ENCODE peak calls at places on chromosome 4, in six cellular contexts. M, Q, C, X, B and N are unnamed samples.
A peak's percentile ranks its signal among the peaks of the same experiment; 100 is the strongest.

GRCh38 chr4:113548303-113548702 is 213.2 kb downstream of the CAMK2D start:
- DNase-seq in X (no peak), B (no peak), Q (peak; percentile 20), M (no peak), C (no peak), N (no peak)

GRCh38 chr4:144347116-144347515 is 206.6 kb upstream of the GYPA start:
- DNase-seq in Q (no peak), M (no peak), X (no peak), B (no peak), C (no peak), N (no peak)

GRCh38 chr4:54571293-54571723 is 86.4 kb upstream of the KIT start:
- DNase-seq in C (no peak), X (no peak), B (no peak), Q (no peak), M (no peak), N (no peak)

GRCh38 chr4:149279790-149280189 is 535.9 kb downstream of the IQCM start:
- DNase-seq in Q (no peak), B (peak; percentile 13), C (no peak), X (no peak), M (no peak), N (no peak)

GRCh38 chr4:81428002-81428401 is 43.7 kb downstream of the RASGEF1B start:
- DNase-seq in B (no peak), Q (no peak), M (no peak), C (no peak), X (no peak), N (no peak)

GRCh38 chr4:166903408-166903807 is 330.9 kb downstream of the SPOCK3 start:
- DNase-seq in M (no peak), C (no peak), B (no peak), Q (no peak), X (no peak), N (no peak)

GRCh38 chr4:53064609-53065008 is 202.5 kb downstream of the RASL11B start:
- DNase-seq in Q (no peak), C (no peak), X (no peak), M (no peak), B (no peak), N (no peak)

GRCh38 chr4:140012688-140013087 is 141.3 kb downstream of the MAML3 start:
- DNase-seq in X (peak; percentile 67), C (peak; percentile 42), Q (peak; percentile 87), B (peak; percentile 58), M (peak; percentile 75), N (peak; percentile 3)

GRCh38 chr4:178823673-178824072 is 1381.4 kb upstream of the AGA start:
- DNase-seq in Q (no peak), B (no peak), M (no peak), C (no peak), X (no peak), N (no peak)

GRCh38 chr4:92236907-92237306 is 66.9 kb upstream of the GRID2 start:
- DNase-seq in B (no peak), X (peak; percentile 48), C (no peak), M (no peak), Q (no peak), N (no peak)

GRCh38 chr4:1196421-1197183 is 24.2 kb upstream of the SPON2 start:
- DNase-seq in M (peak; percentile 37), B (no peak), Q (no peak), X (no peak), C (no peak), N (no peak)

GRCh38 chr4:161919442-161920220 is 244.2 kb downstream of the FSTL5 start:
- DNase-seq in B (no peak), Q (no peak), X (no peak), C (no peak), M (no peak), N (no peak)

GRCh38 chr4:39759569-39759968 is 61.6 kb downstream of the UBE2K start:
- DNase-seq in X (no peak), M (no peak), B (no peak), C (no peak), Q (no peak), N (no peak)

GRCh38 chr4:7823416-7823824 is 116.2 kb downstream of the AFAP1 start:
- DNase-seq in Q (peak; percentile 71), M (peak; percentile 85), X (no peak), B (no peak), C (no peak), N (no peak)

GRCh38 chr4:183118141-183118540 is 19.1 kb downstream of the WWC2 start:
- DNase-seq in B (no peak), M (no peak), X (no peak), Q (no peak), C (no peak), N (no peak)

GRCh38 chr4:13888112-13888511 is 260.6 kb upstream of the BOD1L1 start:
- DNase-seq in C (no peak), B (peak; percentile 53), M (no peak), X (peak; percentile 80), Q (no peak), N (no peak)

GRCh38 chr4:63080929-63081328 is 1328.3 kb downstream of the TECRL start:
- DNase-seq in Q (no peak), M (no peak), C (no peak), B (no peak), X (no peak), N (no peak)

GRCh38 chr4:128793859-128794667 is 15.4 kb upstream of the JADE1 start:
- DNase-seq in Q (no peak), X (no peak), M (no peak), B (no peak), C (no peak), N (no peak)

GRCh38 chr4:184444953-184445309 is 29.4 kb downstream of the IRF2 start:
- DNase-seq in Q (no peak), B (no peak), C (no peak), M (no peak), X (no peak), N (no peak)

GRCh38 chr4:139625487-139625886 is 40.1 kb upstream of the MGST2 start:
- DNase-seq in B (no peak), C (no peak), X (no peak), M (no peak), Q (no peak), N (no peak)

GRCh38 chr4:73181231-73181630 is 77.4 kb downstream of the ANKRD17 start:
- DNase-seq in B (no peak), C (no peak), M (no peak), X (no peak), Q (no peak), N (no peak)

GRCh38 chr4:10267066-10267465 is 150.5 kb upstream of the WDR1 start:
- DNase-seq in X (no peak), M (no peak), Q (peak; percentile 22), C (no peak), B (no peak), N (no peak)

GRCh38 chr4:152510349-152511147 is 25.3 kb downstream of the FBXW7 start:
- DNase-seq in X (no peak), M (no peak), C (no peak), B (no peak), Q (no peak), N (no peak)

GRCh38 chr4:180567080-180567479 is 1676.1 kb upstream of the TENM3 start:
- DNase-seq in M (no peak), B (no peak), X (no peak), C (no peak), Q (no peak), N (no peak)